ENCODE peak calls at places on chromosomes 13 and 19, in seven cellular contexts. L, T, I, M, G, J and E are unnamed samples.

GRCh38 chr13:28540612-28541011 is 45.7 kb upstream of the FLT1 start:
- DNase-seq in G (no peak), M (no peak), T (no peak), L (no peak), J (no peak), I (no peak), E (no peak)

GRCh38 chr13:79943633-79944032 is 397.3 kb downstream of the SPRY2 start:
- DNase-seq in I (no peak), L (no peak), G (no peak), J (no peak), M (no peak), T (no peak), E (no peak)

GRCh38 chr13:40149611-40150283 is 494.3 kb downstream of the COG6 start:
- DNase-seq in L (no peak), I (no peak), T (no peak), G (peak), M (no peak), J (no peak), E (no peak)

GRCh38 chr19:9043524-9043923 is 33.3 kb upstream of the MUC16 start:
- DNase-seq in M (no peak), J (no peak), I (no peak), G (no peak), T (no peak), L (no peak), E (no peak)

GRCh38 chr19:41821003-41821735 is 23.3 kb downstream of the LYPD4 start:
- DNase-seq in J (peak), M (peak), L (peak), G (peak), T (peak), I (peak), E (peak)

GRCh38 chr13:113976711-113977684 is 3.1 kb upstream of the C13orf46 start:
- DNase-seq in M (no peak), L (no peak), G (no peak), I (no peak), T (no peak), J (no peak), E (no peak)

GRCh38 chr13:75489502-75490263 is 7.7 kb upstream of the TBC1D4 start:
- DNase-seq in T (no peak), I (no peak), G (no peak), M (no peak), J (peak), L (no peak), E (no peak)

GRCh38 chr13:50707533-50708096 is 135.9 kb downstream of the DLEU7 start:
- DNase-seq in G (no peak), M (peak), J (no peak), L (no peak), I (no peak), T (no peak), E (no peak)

GRCh38 chr19:3573858-3574637 is 1.3 kb downstream of the HMG20B start:
- DNase-seq in I (peak), T (peak), M (peak), J (peak), G (peak), L (peak), E (peak)

GRCh38 chr13:98493035-98493401 is 83.9 kb downstream of the STK24 start:
- DNase-seq in M (no peak), G (no peak), I (no peak), L (no peak), J (no peak), T (no peak), E (no peak)

GRCh38 chr13:98495627-98496238 is 81.2 kb downstream of the STK24 start:
- DNase-seq in M (peak), I (no peak), G (no peak), T (no peak), J (peak), L (no peak), E (no peak)

GRCh38 chr13:98496239-98496668 is 80.7 kb downstream of the STK24 start:
- DNase-seq in L (no peak), T (no peak), I (no peak), M (no peak), G (no peak), J (peak), E (no peak)

GRCh38 chr13:98494769-98495168 is 82.1 kb downstream of the STK24 start:
- DNase-seq in I (no peak), T (no peak), L (no peak), G (no peak), J (no peak), M (no peak), E (no peak)

GRCh38 chr13:98496966-98497365 is 79.9 kb downstream of the STK24 start:
- DNase-seq in J (no peak), G (no peak), I (no peak), L (no peak), M (no peak), T (no peak), E (no peak)
- H3K9ac ChIP-seq in J (no peak), G (no peak), I (no peak), L (no peak), M (no peak), T (peak), E (peak)

GRCh38 chr19:38723606-38724379 is 20.5 kb downstream of the CAPN12 start:
- DNase-seq in M (no peak), L (no peak), J (no peak), G (no peak), I (no peak), T (no peak), E (no peak)
- H3K27ac ChIP-seq in M (no peak), L (no peak), J (peak), G (no peak), I (no peak), T (no peak), E (no peak)

GRCh38 chr19:56764296-56764695 is 76.2 kb downstream of the PEG3 start:
- DNase-seq in M (no peak), G (no peak), T (no peak), L (no peak), I (no peak), J (peak), E (no peak)

GRCh38 chr19:56759531-56759930 is 81.0 kb downstream of the PEG3 start:
- DNase-seq in M (no peak), I (no peak), T (no peak), J (no peak), L (no peak), G (no peak), E (no peak)

GRCh38 chr19:56760842-56761241 is 79.7 kb downstream of the PEG3 start:
- DNase-seq in T (no peak), J (no peak), G (no peak), L (no peak), I (no peak), M (no peak), E (no peak)

GRCh38 chr19:56769650-56770049 is 70.9 kb downstream of the PEG3 start:
- DNase-seq in G (no peak), I (no peak), L (no peak), M (no peak), J (no peak), T (no peak), E (no peak)

DNA sequence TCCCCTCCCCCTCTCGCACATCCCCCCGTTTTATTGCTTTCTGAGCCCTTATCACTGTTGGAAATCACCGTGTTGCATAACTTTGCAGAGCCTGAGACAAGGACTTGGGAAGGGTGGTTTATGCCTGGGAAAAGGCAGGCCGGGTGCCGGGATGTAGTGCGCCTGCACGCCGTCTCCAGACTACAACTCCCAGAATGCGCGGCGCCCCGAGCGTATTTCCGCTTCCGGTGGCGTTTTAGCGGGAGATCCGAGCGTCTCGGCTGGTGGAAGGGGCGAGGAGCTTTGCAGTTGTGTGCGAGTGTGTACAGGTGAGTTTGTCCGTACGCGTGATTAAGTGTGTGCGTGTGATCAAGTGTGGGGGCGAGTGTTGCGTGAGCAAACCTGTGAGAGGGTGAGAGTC is 75.4 kb downstream of the PEG3 start:
- DNase-seq in M (peak), G (no peak), J (no peak), I (no peak), L (no peak), T (no peak), E (no peak)
- TF ChIP-seq POLR2AphosphoS5 in M (no peak), G (no peak), J (no peak), I (no peak), L (no peak), T (no peak), E (no peak)

DNA sequence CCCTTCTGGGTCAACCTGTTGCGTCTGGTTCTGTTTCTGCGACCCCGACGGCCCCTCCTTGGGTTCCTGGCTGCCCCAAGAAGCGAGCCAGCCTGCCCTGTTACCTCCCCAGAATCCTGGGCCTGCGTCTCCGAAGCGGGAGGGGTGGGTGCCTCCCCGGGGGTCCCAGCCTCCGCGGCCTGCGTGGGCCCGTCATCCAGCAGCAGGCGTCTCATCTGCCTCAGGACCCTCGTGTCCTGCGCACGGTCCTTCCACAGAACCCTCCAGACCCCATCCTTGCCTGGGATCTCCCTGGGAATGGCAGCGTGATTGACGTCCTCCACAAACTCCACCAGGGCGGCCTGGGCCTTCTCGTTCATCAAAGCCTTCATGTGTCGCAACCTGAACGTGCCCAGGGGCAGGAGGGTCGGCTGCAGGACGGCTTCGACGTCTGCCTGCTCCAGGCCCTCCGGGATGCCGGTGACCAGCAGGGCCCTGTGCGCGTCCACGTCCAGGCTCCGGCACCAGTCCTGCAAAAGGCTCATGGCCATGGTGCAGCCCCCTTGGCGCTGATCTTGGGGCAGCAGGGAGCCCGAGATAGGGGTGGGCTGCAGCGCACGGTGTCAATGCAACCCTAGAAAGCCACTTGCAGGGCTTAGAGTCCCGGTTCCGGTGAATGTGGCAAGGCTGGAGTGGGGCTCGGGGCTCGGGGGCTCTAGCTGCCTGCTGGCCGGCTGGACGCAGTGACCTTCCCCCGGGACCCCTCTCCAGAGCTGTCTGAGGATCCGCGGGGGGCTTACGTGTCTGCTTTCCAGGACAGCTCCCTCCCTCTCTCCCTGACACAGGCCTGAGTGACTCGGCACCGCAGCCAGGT is 505 bp downstream of the PNMA8B start:
- DNase-seq in G (no peak), M (no peak), J (no peak), T (no peak), I (no peak), L (no peak), E (no peak)
- H3K9ac ChIP-seq in G (no peak), M (peak), J (no peak), T (no peak), I (no peak), L (no peak), E (peak)

GRCh38 chr13:110779046-110779445 is 65.5 kb downstream of the ING1 start:
- DNase-seq in T (no peak), J (no peak), M (no peak), G (no peak), I (no peak), L (no peak), E (peak)
- H3K27ac ChIP-seq in T (no peak), J (no peak), M (no peak), G (no peak), I (no peak), L (no peak), E (peak)

DNA sequence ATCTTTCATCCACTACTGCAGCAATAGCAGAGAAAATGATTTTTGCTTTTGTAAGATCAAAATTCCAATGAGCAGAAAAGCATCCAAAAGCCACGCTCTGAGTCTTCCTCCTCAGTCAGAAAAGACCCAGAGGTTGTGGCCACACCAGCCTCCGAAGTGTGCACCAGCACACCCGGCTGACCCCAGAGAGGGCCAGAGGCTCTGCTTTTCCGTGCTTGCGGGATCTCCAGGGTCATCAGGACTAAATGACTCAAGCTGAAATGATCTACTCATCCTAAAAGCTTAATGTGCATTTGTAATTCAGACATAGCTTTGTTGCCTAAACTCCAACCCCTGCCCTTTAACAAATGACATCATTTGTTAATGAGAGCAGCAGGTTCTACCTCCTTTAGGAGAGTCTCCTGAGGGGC is 16.5 kb downstream of the RXFP2 start:
- DNase-seq in M (no peak), T (no peak), J (no peak), G (no peak), I (no peak), L (no peak), E (no peak)
- TF ChIP-seq POLR2AphosphoS5 in M (no peak), T (no peak), J (no peak), G (no peak), I (no peak), L (no peak), E (no peak)

GRCh38 chr19:35143231-35143715 is at the start of gene FXYD7:
- DNase-seq in T (no peak), L (no peak), M (peak), I (no peak), G (no peak), J (no peak), E (no peak)

GRCh38 chr19:35143818-35144217 is 763 bp downstream of the FXYD7 start:
- DNase-seq in M (no peak), J (no peak), I (no peak), L (no peak), T (no peak), G (no peak), E (no peak)

GRCh38 chr19:35144259-35144599 is 1.2 kb downstream of the FXYD7 start:
- DNase-seq in J (no peak), L (no peak), T (no peak), G (no peak), I (no peak), M (no peak), E (no peak)

GRCh38 chr19:35141627-35142401 is 1.2 kb upstream of the FXYD7 start:
- DNase-seq in T (no peak), I (no peak), J (no peak), L (no peak), G (no peak), M (no peak), E (no peak)

GRCh38 chr19:35142531-35143230 is 374 bp upstream of the FXYD7 start:
- DNase-seq in J (no peak), I (peak), L (no peak), T (no peak), G (peak), M (peak), E (no peak)
- H3K9ac ChIP-seq in J (no peak), I (peak), L (peak), T (no peak), G (no peak), M (no peak), E (no peak)

DNA sequence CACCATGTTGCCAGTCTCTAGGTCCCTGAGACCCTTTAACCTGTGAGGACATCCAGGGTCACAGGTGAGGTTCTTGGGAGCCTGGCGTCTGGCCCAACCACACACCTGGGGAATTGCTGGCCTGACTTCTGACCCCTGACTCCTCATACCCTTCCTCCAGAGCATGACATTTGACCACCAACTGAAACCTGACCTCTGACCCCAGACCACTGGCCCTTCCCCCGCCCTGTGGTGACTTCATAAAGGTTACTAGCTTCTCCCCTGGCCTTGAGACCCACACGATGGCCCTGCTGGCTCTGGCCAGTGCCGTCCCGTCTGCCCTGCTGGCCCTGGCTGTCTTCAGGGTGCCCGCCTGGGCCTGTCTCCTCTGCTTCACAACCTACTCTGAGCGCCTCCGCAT is at the start of gene SPACA6:
- DNase-seq in L (no peak), I (no peak), M (peak), T (no peak), G (no peak), J (no peak), E (no peak)
- H3K27ac ChIP-seq in L (peak), I (peak), M (peak), T (no peak), G (no peak), J (no peak), E (no peak)

GRCh38 chr19:13057147-13057572 is 45.5 kb downstream of the LYL1 start:
- DNase-seq in I (no peak), L (no peak), J (peak), G (peak), M (no peak), T (no peak), E (no peak)

GRCh38 chr19:13057744-13058143 is 44.9 kb downstream of the LYL1 start:
- DNase-seq in M (no peak), J (no peak), I (no peak), G (peak), L (no peak), T (no peak), E (no peak)

GRCh38 chr19:13055213-13056051 is 47.2 kb downstream of the LYL1 start:
- DNase-seq in L (no peak), T (no peak), M (peak), I (no peak), J (no peak), G (peak), E (no peak)

GRCh38 chr19:13054605-13055212 is 47.9 kb downstream of the LYL1 start:
- DNase-seq in I (no peak), T (no peak), J (no peak), L (no peak), G (no peak), M (no peak), E (no peak)

DNA sequence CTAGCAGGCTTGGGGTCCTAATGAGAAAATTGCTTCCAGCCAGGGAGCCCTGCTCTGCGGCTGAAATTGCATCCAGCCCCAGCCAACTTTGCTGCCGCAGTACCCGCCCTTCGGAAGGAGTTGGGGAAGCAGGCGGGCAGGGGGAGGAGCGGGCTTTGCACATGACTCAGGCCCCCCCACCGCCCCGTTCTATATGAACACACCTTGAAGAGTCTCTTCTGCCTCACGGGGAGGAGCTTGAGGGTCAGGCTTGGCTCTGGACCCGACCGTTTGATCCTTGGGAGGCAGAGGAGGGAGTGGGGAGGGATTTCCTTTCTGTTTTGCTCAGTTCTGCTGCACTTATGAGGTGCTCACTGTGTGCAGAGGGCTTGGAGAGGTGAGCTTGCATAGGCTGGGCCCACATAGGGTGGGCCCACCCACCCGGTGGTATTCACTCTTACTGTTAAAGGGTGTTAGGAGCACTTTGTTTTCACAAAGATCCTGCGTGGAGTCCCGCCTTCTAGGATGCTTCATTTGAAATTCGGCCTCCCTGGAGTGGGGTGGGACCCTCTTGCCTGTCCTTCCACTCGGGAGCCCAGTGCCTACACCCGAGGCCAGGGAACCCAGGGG is 46.5 kb downstream of the LYL1 start:
- DNase-seq in I (no peak), T (no peak), J (no peak), M (peak), G (no peak), L (peak), E (no peak)
- TF ChIP-seq POLR2AphosphoS5 in I (no peak), T (no peak), J (no peak), M (peak), G (no peak), L (peak), E (no peak)

GRCh38 chr19:460877-461609 is at the start of gene SHC2:
- DNase-seq in T (no peak), M (peak), G (no peak), L (no peak), I (peak), J (no peak), E (no peak)
- H3K9ac ChIP-seq in T (peak), M (no peak), G (peak), L (peak), I (peak), J (peak), E (peak)